ENCODE peak calls at places on chromosomes 5 and 9, in four cellular contexts. Z is HCT116, F is A673, D is hepatocyte. W is an unnamed sample.

GRCh38 chr9:113501129-113501686 is 37.7 kb downstream of the RGS3 start:
- DNase-seq in Z (no peak), F (no peak), D (no peak), W (no peak)

GRCh38 chr5:150412319-150413175 is at the start of gene CD74:
- DNase-seq in Z (no peak), F (no peak), D (peak; percentile 85), W (no peak)

GRCh38 chr5:1445895-1446601 is 808 bp upstream of the SLC6A3 start:
- DNase-seq in D (no peak), F (no peak), Z (no peak), W (no peak)

GRCh38 chr5:115968770-115969169 is 6.5 kb downstream of the LVRN start:
- DNase-seq in Z (no peak), F (no peak), D (no peak), W (no peak)

GRCh38 chr9:128072144-128073021 is 4.4 kb downstream of the SLC25A25 start:
- DNase-seq in F (peak; percentile 92), D (peak; percentile 78), Z (no peak), W (peak; percentile 65)

GRCh38 chr9:125680442-125680841 is 26.6 kb downstream of the MAPKAP1 start:
- DNase-seq in F (no peak), Z (no peak), D (no peak), W (no peak)

GRCh38 chr5:179698935-179699639 is at the start of gene CANX:
- DNase-seq in Z (no peak), D (no peak), F (no peak), W (no peak)

GRCh38 chr9:13941686-13942085 is 372.3 kb downstream of the NFIB start:
- DNase-seq in D (peak; percentile 8), Z (no peak), F (no peak), W (no peak)

GRCh38 chr9:70835323-70835722 is 286.1 kb downstream of the TRPM3 start:
- DNase-seq in D (no peak), Z (no peak), F (no peak), W (no peak)

GRCh38 chr9:121975801-121976277 is 117.3 kb downstream of the TTLL11 start:
- DNase-seq in F (no peak), Z (peak; percentile 43), D (peak; percentile 76), W (peak; percentile 73)

GRCh38 chr5:73823508-73823925 is 197.5 kb downstream of the ARHGEF28 start:
- DNase-seq in D (peak; percentile 18), F (no peak), Z (no peak), W (peak; percentile 80)

GRCh38 chr5:10307206-10308148 is at the start of gene CMBL:
- DNase-seq in D (peak; percentile 74), Z (peak; percentile 46), F (peak; percentile 68), W (peak; percentile 70)

GRCh38 chr9:119195521-119195920 is 173.7 kb downstream of the BRINP1 start:
- DNase-seq in Z (no peak), F (no peak), D (no peak), W (no peak)

GRCh38 chr5:77935516-77936364 is 159.6 kb upstream of the TBCA start:
- DNase-seq in Z (no peak), F (peak; percentile 19), D (peak; percentile 5), W (peak; percentile 6)

GRCh38 chr9:34983209-34983608 is 6.3 kb upstream of the DNAJB5 start:
- DNase-seq in D (no peak), F (no peak), Z (no peak), W (no peak)

GRCh38 chr5:92519717-92520632 is 1061.0 kb downstream of the NR2F1-AS1 start:
- DNase-seq in D (no peak), Z (no peak), F (no peak), W (peak; percentile 59)

GRCh38 chr5:16691731-16692130 is 74.9 kb upstream of the RETREG1 start:
- DNase-seq in F (no peak), D (no peak), Z (no peak), W (no peak)

GRCh38 chr9:129321511-129322021 is 143.5 kb upstream of the IER5L start:
- DNase-seq in F (no peak), D (no peak), Z (no peak), W (no peak)

GRCh38 chr9:63859475-63860215 is 1425.4 kb downstream of the FOXD4L5 start:
- DNase-seq in D (no peak), F (peak; percentile 0), Z (peak; percentile 45), W (no peak)

GRCh38 chr9:137176302-137177182 is 4.7 kb upstream of the TMEM210 start:
- DNase-seq in F (peak; percentile 53), Z (no peak), D (peak; percentile 74), W (no peak)

GRCh38 chr9:135507104-135508035 is 6.9 kb downstream of the MRPS2 start:
- DNase-seq in F (no peak), D (no peak), Z (no peak), W (no peak)

GRCh38 chr9:13569706-13570423 is 290.4 kb upstream of the MPDZ start:
- DNase-seq in D (no peak), F (no peak), Z (no peak), W (peak; percentile 80)

GRCh38 chr9:128593856-128594255 is 41.5 kb downstream of the SPTAN1 start:
- DNase-seq in D (no peak), Z (no peak), F (no peak), W (no peak)

GRCh38 chr9:83199240-83199639 is 136.3 kb upstream of the RASEF start:
- DNase-seq in D (peak; percentile 79), Z (peak; percentile 16), F (peak; percentile 34), W (peak; percentile 27)

GRCh38 chr9:83200531-83200930 is 137.6 kb upstream of the RASEF start:
- DNase-seq in F (no peak), D (no peak), Z (no peak), W (no peak)

GRCh38 chr9:83196946-83197345 is 134.0 kb upstream of the RASEF start:
- DNase-seq in Z (no peak), D (no peak), F (no peak), W (peak; percentile 12)

GRCh38 chr9:83197611-83198010 is 134.7 kb upstream of the RASEF start:
- DNase-seq in F (peak; percentile 67), Z (no peak), D (no peak), W (no peak)

GRCh38 chr9:83198336-83198735 is 135.4 kb upstream of the RASEF start:
- DNase-seq in D (no peak), Z (no peak), F (no peak), W (no peak)
- TF ChIP-seq EZH2 in D (no peak), Z (no peak), F (no peak), W (no peak)

GRCh38 chr5:175696139-175696854 is 38.4 kb downstream of the HRH2 start:
- DNase-seq in F (peak; percentile 68), Z (peak; percentile 76), D (peak; percentile 84), W (no peak)
- TF ChIP-seq CTCF in F (peak; percentile 75), Z (peak; percentile 93), D (peak; percentile 54), W (peak; percentile 20)

GRCh38 chr9:116154334-116154975 is 864 bp downstream of the PAPPA start:
- DNase-seq in D (peak; percentile 59), F (peak; percentile 56), Z (no peak), W (no peak)

GRCh38 chr9:116153765-116154333 is at the start of gene PAPPA:
- DNase-seq in F (peak; percentile 58), Z (no peak), D (peak; percentile 24), W (no peak)

GRCh38 chr9:116156621-116157314 is 3.2 kb downstream of the PAPPA start:
- DNase-seq in Z (no peak), F (peak; percentile 92), D (peak; percentile 77), W (peak; percentile 59)

GRCh38 chr9:116155700-116156045 is 2.1 kb downstream of the PAPPA start:
- DNase-seq in Z (no peak), D (peak; percentile 29), F (peak; percentile 65), W (peak; percentile 45)

GRCh38 chr9:116154976-116155699 is 1.5 kb downstream of the PAPPA start:
- DNase-seq in D (peak; percentile 41), Z (no peak), F (peak; percentile 69), W (peak; percentile 56)
- TF ChIP-seq EZH2 in D (no peak), Z (no peak), F (no peak), W (no peak)

GRCh38 chr9:4739587-4740372 is 1.2 kb downstream of the AK3 start:
- DNase-seq in Z (no peak), D (peak; percentile 30), F (no peak), W (no peak)
- TF ChIP-seq CTCF in Z (no peak), D (no peak), F (no peak), W (no peak)

W was measured in astrocyte.